ENCODE peak calls at places on chromosomes 11 and 22, in six cellular contexts. One of them, this sample, is unnamed.

GRCh38 chr11:47236482-47236881 is 12.1 kb downstream of the ACP2 start:
- DNase-seq in adrenal gland: no peak
- DNase-seq in esophagus squamous epithelium: no peak
- DNase-seq in kidney: no peak
- DNase-seq in psoas muscle: no peak
- DNase-seq in heart right ventricle: no peak
- DNase-seq in this sample: no peak

GRCh38 chr11:8384199-8384821 is 120.6 kb upstream of the LMO1 start:
- DNase-seq in adrenal gland: peak
- DNase-seq in esophagus squamous epithelium: no peak
- DNase-seq in kidney: peak
- DNase-seq in psoas muscle: peak
- DNase-seq in heart right ventricle: no peak
- DNase-seq in this sample: peak

GRCh38 chr11:125062931-125063428 is at the start of gene SLC37A2:
- DNase-seq in adrenal gland: peak
- DNase-seq in esophagus squamous epithelium: no peak
- DNase-seq in kidney: peak
- DNase-seq in psoas muscle: peak
- DNase-seq in heart right ventricle: peak
- DNase-seq in this sample: peak

GRCh38 chr11:104078250-104078649 is 41.8 kb downstream of the DDI1 start:
- DNase-seq in adrenal gland: no peak
- DNase-seq in esophagus squamous epithelium: no peak
- DNase-seq in kidney: no peak
- DNase-seq in psoas muscle: no peak
- DNase-seq in heart right ventricle: no peak
- DNase-seq in this sample: no peak

GRCh38 chr11:33667819-33668467 is 32.7 kb downstream of the C11orf91 start:
- DNase-seq in adrenal gland: no peak
- DNase-seq in esophagus squamous epithelium: no peak
- DNase-seq in kidney: no peak
- DNase-seq in psoas muscle: no peak
- DNase-seq in heart right ventricle: no peak
- DNase-seq in this sample: no peak

GRCh38 chr11:64406221-64406946 is 47.4 kb downstream of the RPS6KA4 start:
- DNase-seq in adrenal gland: no peak
- DNase-seq in esophagus squamous epithelium: no peak
- DNase-seq in kidney: peak
- DNase-seq in psoas muscle: no peak
- DNase-seq in heart right ventricle: peak
- DNase-seq in this sample: no peak

GRCh38 chr11:61791737-61792309 is 576 bp downstream of the TMEM258 start:
- DNase-seq in adrenal gland: peak
- DNase-seq in esophagus squamous epithelium: no peak
- DNase-seq in kidney: peak
- DNase-seq in psoas muscle: peak
- DNase-seq in heart right ventricle: peak
- DNase-seq in this sample: peak

GRCh38 chr11:57277845-57278720 is 41.0 kb upstream of the APLNR start:
- DNase-seq in adrenal gland: peak
- DNase-seq in esophagus squamous epithelium: no peak
- DNase-seq in kidney: peak
- DNase-seq in psoas muscle: peak
- DNase-seq in heart right ventricle: peak
- DNase-seq in this sample: peak

GRCh38 chr11:114075891-114076441 is 16.5 kb downstream of the ZBTB16 start:
- DNase-seq in adrenal gland: peak
- DNase-seq in esophagus squamous epithelium: no peak
- DNase-seq in kidney: no peak
- DNase-seq in psoas muscle: peak
- DNase-seq in heart right ventricle: no peak
- DNase-seq in this sample: no peak

GRCh38 chr11:14310696-14311095 is 48.3 kb downstream of the RRAS2 start:
- DNase-seq in adrenal gland: no peak
- DNase-seq in esophagus squamous epithelium: no peak
- DNase-seq in kidney: no peak
- DNase-seq in psoas muscle: no peak
- DNase-seq in heart right ventricle: no peak
- DNase-seq in this sample: no peak

GRCh38 chr11:16678466-16679116 is 59.9 kb upstream of the C11orf58 start:
- DNase-seq in adrenal gland: no peak
- DNase-seq in esophagus squamous epithelium: no peak
- DNase-seq in kidney: no peak
- DNase-seq in psoas muscle: no peak
- DNase-seq in heart right ventricle: no peak
- DNase-seq in this sample: no peak

GRCh38 chr11:118842369-118842768 is 41.3 kb upstream of the CXCR5 start:
- DNase-seq in adrenal gland: peak
- DNase-seq in esophagus squamous epithelium: no peak
- DNase-seq in kidney: no peak
- DNase-seq in psoas muscle: no peak
- DNase-seq in heart right ventricle: no peak
- DNase-seq in this sample: no peak

GRCh38 chr22:42814215-42814614 is 42.9 kb downstream of the ARFGAP3 start:
- DNase-seq in adrenal gland: no peak
- DNase-seq in esophagus squamous epithelium: no peak
- DNase-seq in kidney: no peak
- DNase-seq in psoas muscle: no peak
- DNase-seq in heart right ventricle: no peak
- DNase-seq in this sample: no peak

GRCh38 chr22:44102856-44103255 is 77.9 kb upstream of the PARVG start:
- DNase-seq in adrenal gland: no peak
- DNase-seq in esophagus squamous epithelium: no peak
- DNase-seq in kidney: peak
- DNase-seq in psoas muscle: no peak
- DNase-seq in heart right ventricle: no peak
- DNase-seq in this sample: peak

GRCh38 chr11:111963786-111964385 is 26.7 kb downstream of the DIXDC1 start:
- DNase-seq in adrenal gland: no peak
- DNase-seq in esophagus squamous epithelium: no peak
- DNase-seq in kidney: no peak
- DNase-seq in psoas muscle: no peak
- DNase-seq in heart right ventricle: no peak
- DNase-seq in this sample: no peak

GRCh38 chr22:31923166-31923565 is 21.2 kb upstream of the YWHAH start:
- DNase-seq in adrenal gland: peak
- DNase-seq in esophagus squamous epithelium: no peak
- DNase-seq in kidney: no peak
- DNase-seq in psoas muscle: peak
- DNase-seq in heart right ventricle: no peak
- DNase-seq in this sample: no peak

GRCh38 chr22:30402036-30402759 is 5.4 kb downstream of the SEC14L2 start:
- DNase-seq in adrenal gland: no peak
- DNase-seq in esophagus squamous epithelium: no peak
- DNase-seq in kidney: no peak
- DNase-seq in psoas muscle: no peak
- DNase-seq in heart right ventricle: no peak
- DNase-seq in this sample: no peak

GRCh38 chr11:120756931-120757330 is 245.4 kb downstream of the GRIK4 start:
- DNase-seq in adrenal gland: no peak
- DNase-seq in esophagus squamous epithelium: no peak
- DNase-seq in kidney: no peak
- DNase-seq in psoas muscle: no peak
- DNase-seq in heart right ventricle: no peak
- DNase-seq in this sample: no peak

GRCh38 chr22:24271406-24271760 is 752 bp downstream of the SPECC1L start:
- DNase-seq in adrenal gland: no peak
- DNase-seq in esophagus squamous epithelium: no peak
- DNase-seq in kidney: no peak
- DNase-seq in psoas muscle: no peak
- DNase-seq in heart right ventricle: no peak
- DNase-seq in this sample: no peak

GRCh38 chr11:11279956-11280689 is 72.9 kb downstream of the CSNK2A3 start:
- DNase-seq in adrenal gland: no peak
- DNase-seq in esophagus squamous epithelium: no peak
- DNase-seq in kidney: no peak
- DNase-seq in psoas muscle: no peak
- DNase-seq in heart right ventricle: no peak
- DNase-seq in this sample: no peak

GRCh38 chr11:116707250-116707649 is 65.5 kb downstream of the BUD13 start:
- DNase-seq in adrenal gland: no peak
- DNase-seq in esophagus squamous epithelium: no peak
- DNase-seq in kidney: no peak
- DNase-seq in psoas muscle: no peak
- DNase-seq in heart right ventricle: no peak
- DNase-seq in this sample: peak

GRCh38 chr22:37752189-37753061 is 55.3 kb upstream of the GCAT start:
- DNase-seq in adrenal gland: peak
- DNase-seq in esophagus squamous epithelium: peak
- DNase-seq in kidney: peak
- DNase-seq in psoas muscle: peak
- DNase-seq in heart right ventricle: peak
- DNase-seq in this sample: peak

GRCh38 chr11:8224711-8225110 is 39.0 kb downstream of the LMO1 start:
- DNase-seq in adrenal gland: no peak
- DNase-seq in esophagus squamous epithelium: no peak
- DNase-seq in kidney: no peak
- DNase-seq in psoas muscle: no peak
- DNase-seq in heart right ventricle: no peak
- DNase-seq in this sample: no peak

GRCh38 chr11:112467721-112468120 is 207.1 kb upstream of the PLET1 start:
- DNase-seq in adrenal gland: no peak
- DNase-seq in esophagus squamous epithelium: no peak
- DNase-seq in kidney: no peak
- DNase-seq in psoas muscle: peak
- DNase-seq in heart right ventricle: no peak
- DNase-seq in this sample: no peak

GRCh38 chr22:49525776-49526535 is 301.7 kb downstream of the BRD1 start:
- DNase-seq in adrenal gland: no peak
- DNase-seq in esophagus squamous epithelium: no peak
- DNase-seq in kidney: no peak
- DNase-seq in psoas muscle: peak
- DNase-seq in heart right ventricle: no peak
- DNase-seq in this sample: no peak

GRCh38 chr11:44617671-44618461 is 52.4 kb downstream of the CD82 start:
- DNase-seq in adrenal gland: no peak
- DNase-seq in esophagus squamous epithelium: no peak
- DNase-seq in kidney: no peak
- DNase-seq in psoas muscle: no peak
- DNase-seq in heart right ventricle: no peak
- DNase-seq in this sample: no peak

GRCh38 chr22:17753401-17753989 is 20.8 kb downstream of the BID start:
- DNase-seq in adrenal gland: no peak
- DNase-seq in esophagus squamous epithelium: no peak
- DNase-seq in kidney: no peak
- DNase-seq in psoas muscle: no peak
- DNase-seq in heart right ventricle: no peak
- DNase-seq in this sample: no peak

DNA sequence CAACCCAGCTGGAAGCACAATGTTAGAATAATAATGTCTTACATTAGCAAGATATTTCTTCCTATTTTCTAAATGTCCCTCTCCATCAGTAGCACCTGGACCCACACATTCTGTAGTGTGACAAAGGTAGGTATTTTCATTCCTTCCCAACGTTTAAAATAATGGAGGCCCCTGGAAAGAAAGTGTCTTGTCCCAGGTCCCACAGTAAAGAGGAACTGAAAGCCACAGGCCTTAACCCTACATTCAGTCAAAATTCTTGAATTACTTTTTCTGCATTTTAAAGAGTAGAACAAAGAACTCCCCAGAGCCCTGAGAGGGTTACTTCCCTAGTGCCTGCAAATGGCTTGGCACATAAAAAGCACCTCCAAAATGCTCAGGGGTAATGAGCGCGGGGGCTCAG is 26.3 kb downstream of the OPCML start:
- DNase-seq in adrenal gland: no peak
- DNase-seq in esophagus squamous epithelium: no peak
- DNase-seq in kidney: no peak
- DNase-seq in psoas muscle: no peak
- DNase-seq in heart right ventricle: no peak
- DNase-seq in this sample: no peak
- H3K4me3 ChIP-seq in adrenal gland: no peak
- H3K4me3 ChIP-seq in esophagus squamous epithelium: no peak
- H3K4me3 ChIP-seq in kidney: no peak
- H3K4me3 ChIP-seq in psoas muscle: no peak
- H3K4me3 ChIP-seq in heart right ventricle: no peak
- H3K4me3 ChIP-seq in this sample: no peak

GRCh38 chr22:20268289-20268349 is at the start of gene RTN4R:
- DNase-seq in adrenal gland: no peak
- DNase-seq in esophagus squamous epithelium: no peak
- DNase-seq in kidney: no peak
- DNase-seq in psoas muscle: no peak
- DNase-seq in heart right ventricle: no peak
- DNase-seq in this sample: no peak
- H3K4me3 ChIP-seq in adrenal gland: no peak
- H3K4me3 ChIP-seq in esophagus squamous epithelium: peak
- H3K4me3 ChIP-seq in kidney: no peak
- H3K4me3 ChIP-seq in psoas muscle: peak
- H3K4me3 ChIP-seq in heart right ventricle: peak
- H3K4me3 ChIP-seq in this sample: peak

DNA sequence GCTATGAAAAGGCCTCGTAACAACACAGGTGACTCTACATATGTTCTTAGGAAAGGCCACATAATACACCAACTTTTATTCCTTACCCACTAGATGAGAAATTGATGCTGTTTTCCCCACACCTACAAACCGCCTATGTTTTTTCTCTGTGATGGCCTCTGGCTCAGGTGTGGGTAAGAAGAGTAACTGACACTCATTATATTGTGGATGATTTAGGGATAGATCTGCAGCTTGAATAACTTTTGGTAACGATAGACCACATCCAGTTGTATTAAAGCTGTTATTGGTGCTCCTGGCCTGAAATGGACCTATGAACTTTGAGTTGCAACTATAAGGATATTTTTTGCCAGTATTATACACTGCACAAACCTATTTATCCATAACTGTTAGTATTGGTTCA is 3.6 kb downstream of the LDHA start:
- DNase-seq in adrenal gland: no peak
- DNase-seq in esophagus squamous epithelium: no peak
- DNase-seq in kidney: no peak
- DNase-seq in psoas muscle: no peak
- DNase-seq in heart right ventricle: no peak
- DNase-seq in this sample: no peak
- H3K4me3 ChIP-seq in adrenal gland: no peak
- H3K4me3 ChIP-seq in esophagus squamous epithelium: no peak
- H3K4me3 ChIP-seq in kidney: no peak
- H3K4me3 ChIP-seq in psoas muscle: no peak
- H3K4me3 ChIP-seq in heart right ventricle: no peak
- H3K4me3 ChIP-seq in this sample: no peak

DNA sequence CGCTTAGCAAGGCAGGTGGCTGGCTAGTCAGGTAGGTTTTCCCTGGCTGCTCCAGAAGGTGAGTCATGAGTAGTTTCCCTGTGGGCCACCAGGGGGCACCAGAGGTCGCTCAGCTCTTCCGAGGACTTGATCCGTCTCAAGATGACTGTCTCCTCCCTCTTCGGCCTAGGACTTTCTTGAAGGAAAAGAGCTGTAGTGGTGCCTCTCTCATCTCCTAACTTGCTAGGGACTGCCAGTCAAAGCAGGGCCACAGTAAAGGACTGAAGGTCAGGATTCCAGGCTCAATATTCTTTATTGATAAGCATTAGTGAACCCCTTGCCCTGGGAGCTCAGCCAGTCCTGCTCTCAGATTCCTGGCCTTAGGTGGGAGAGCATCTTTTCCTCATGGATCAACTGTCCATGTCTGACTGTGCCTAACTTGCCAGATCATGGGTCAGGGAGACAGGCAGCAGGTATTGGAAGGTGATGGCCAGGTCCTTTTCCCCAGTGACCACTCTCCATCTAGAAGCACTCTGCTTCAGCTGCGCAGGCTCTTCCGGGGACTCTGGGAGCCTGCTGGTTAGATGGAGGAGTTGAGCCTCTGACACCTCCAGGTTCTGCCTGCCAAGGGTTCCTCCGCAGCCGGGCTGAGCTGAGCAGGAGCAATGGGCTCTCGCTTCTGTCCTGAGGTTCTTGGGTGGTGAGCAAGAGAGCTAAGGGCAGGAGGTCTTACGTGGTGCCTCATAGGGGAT is 1.9 kb downstream of the POLD4 start:
- DNase-seq in adrenal gland: peak
- DNase-seq in esophagus squamous epithelium: no peak
- DNase-seq in kidney: peak
- DNase-seq in psoas muscle: peak
- DNase-seq in heart right ventricle: peak
- DNase-seq in this sample: peak
- H3K4me3 ChIP-seq in adrenal gland: no peak
- H3K4me3 ChIP-seq in esophagus squamous epithelium: no peak
- H3K4me3 ChIP-seq in kidney: no peak
- H3K4me3 ChIP-seq in psoas muscle: peak
- H3K4me3 ChIP-seq in heart right ventricle: no peak
- H3K4me3 ChIP-seq in this sample: no peak